ENCODE peak calls at places on chromosomes 13 and 19, in nine cellular contexts. M, T, Y, H, D, J, R, W and N are unnamed samples.

GRCh38 chr13:50635504-50635903 is 208.0 kb downstream of the DLEU7 start:
- DNase-seq in M (peak; percentile 39), T (no peak), Y (peak; percentile 83), H (no peak), D (no peak), J (no peak), R (no peak), W (no peak), N (no peak)

GRCh38 chr13:46288570-46289259 is 77.0 kb downstream of the LRRC63 start:
- DNase-seq in M (no peak), T (peak; percentile 8), Y (no peak), H (peak; percentile 24), D (no peak), J (peak; percentile 66), R (no peak), W (peak; percentile 39), N (no peak)

GRCh38 chr13:48902421-48902820 is 73.3 kb upstream of the FNDC3A start:
- DNase-seq in M (no peak), T (no peak), Y (no peak), H (no peak), D (peak; percentile 7), J (peak; percentile 37), R (no peak), W (no peak), N (no peak)

GRCh38 chr19:38023661-38024574 is 116.9 kb downstream of the SIPA1L3 start:
- DNase-seq in M (no peak), T (no peak), Y (no peak), H (no peak), D (no peak), J (no peak), R (no peak), W (no peak), N (no peak)

GRCh38 chr19:11505504-11506100 is at the start of gene ZNF653:
- DNase-seq in M (peak; percentile 94), T (peak; percentile 95), Y (peak; percentile 95), H (peak; percentile 85), D (peak; percentile 92), J (peak; percentile 99), R (peak; percentile 97), W (peak; percentile 92), N (peak; percentile 92)

GRCh38 chr13:24742294-24742693 is 21.7 kb upstream of the RNF17 start:
- DNase-seq in M (no peak), T (no peak), Y (no peak), H (peak; percentile 2), D (no peak), J (no peak), R (no peak), W (no peak), N (no peak)

GRCh38 chr13:112821340-112822055 is 131.7 kb downstream of the ATP11A start:
- DNase-seq in M (no peak), T (no peak), Y (no peak), H (no peak), D (no peak), J (no peak), R (peak; percentile 41), W (no peak), N (no peak)

GRCh38 chr13:107866007-107866665 is 349.2 kb downstream of the LIG4 start:
- DNase-seq in M (no peak), T (no peak), Y (no peak), H (peak; percentile 62), D (peak; percentile 40), J (peak; percentile 43), R (no peak), W (no peak), N (no peak)

DNA sequence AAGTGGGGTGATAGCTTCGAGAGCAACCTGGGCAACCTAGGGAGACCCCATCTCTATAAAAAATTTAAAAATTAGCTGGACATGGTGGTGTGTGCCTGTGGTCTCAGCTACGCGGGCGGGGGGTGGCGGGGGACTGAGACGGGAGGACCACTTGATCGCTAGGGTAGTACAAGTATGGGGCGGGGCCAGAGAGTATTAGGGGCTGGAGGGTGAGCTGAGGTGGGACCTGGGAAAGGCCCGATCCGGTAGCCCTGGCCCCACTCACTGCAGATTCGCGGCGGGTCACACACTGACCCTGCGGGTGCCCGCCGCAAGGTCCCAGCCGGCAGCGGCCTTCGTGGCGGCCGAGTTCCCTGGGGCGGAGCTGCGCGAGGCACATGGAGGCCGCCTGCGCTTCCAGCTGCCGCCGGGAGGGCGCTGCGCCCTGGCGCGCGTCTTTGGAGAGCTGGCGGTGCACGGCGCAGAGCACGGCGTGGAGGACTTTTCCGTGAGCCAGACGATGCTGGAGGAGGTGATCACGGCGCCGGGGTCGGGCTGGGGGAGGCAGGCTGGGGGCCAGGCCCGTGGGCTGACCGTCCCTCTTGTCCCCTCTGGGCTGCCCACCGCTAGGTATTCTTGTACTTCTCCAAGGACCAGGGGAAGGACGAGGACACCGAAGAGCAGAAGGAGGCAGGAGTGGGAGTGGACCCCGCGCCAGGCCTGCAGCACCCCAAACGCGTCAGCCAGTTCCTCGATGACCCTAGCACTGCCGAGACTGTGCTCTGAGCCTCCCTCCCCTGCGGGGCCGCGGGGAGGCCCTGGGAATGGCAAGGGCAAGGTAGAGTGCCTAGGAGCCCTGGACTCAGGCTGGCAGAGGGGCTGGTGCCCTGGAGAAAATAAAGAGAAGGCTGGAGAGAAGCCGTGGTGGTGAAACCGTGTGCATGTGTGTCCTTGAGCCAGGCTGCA is 2.0 kb upstream of the ARHGAP45 start:
- DNase-seq in M (no peak), T (peak; percentile 44), Y (no peak), H (peak; percentile 67), D (peak; percentile 77), J (peak; percentile 69), R (no peak), W (no peak), N (no peak)
- H3K4me1 ChIP-seq in M (peaks cover 38% of the 10 kb centered on the region), T (peaks cover 33% of the 10 kb centered on the region), Y (peaks cover 38% of the 10 kb centered on the region), H (no peaks in the 10 kb centered on the region), D (peaks cover 37% of the 10 kb centered on the region), J (peaks cover 18% of the 10 kb centered on the region), R (peaks cover 49% of the 10 kb centered on the region), W (peaks cover 8% of the 10 kb centered on the region), N (peaks cover 9% of the 10 kb centered on the region)

GRCh38 chr13:36819064-36819810 is at the start of gene RFXAP:
- DNase-seq in M (peak; percentile 88), T (peak; percentile 55), Y (peak; percentile 85), H (peak; percentile 73), D (peak; percentile 95), J (peak; percentile 76), R (peak; percentile 90), W (peak; percentile 78), N (peak; percentile 70)

GRCh38 chr13:36819811-36820140 is 754 bp downstream of the RFXAP start:
- DNase-seq in M (peak; percentile 10), T (no peak), Y (no peak), H (peak; percentile 48), D (peak; percentile 29), J (peak; percentile 21), R (no peak), W (no peak), N (no peak)

GRCh38 chr13:36818483-36819063 is 449 bp upstream of the RFXAP start:
- DNase-seq in M (no peak), T (no peak), Y (no peak), H (no peak), D (no peak), J (no peak), R (no peak), W (no peak), N (no peak)

GRCh38 chr13:36817996-36818395 is 1.0 kb upstream of the RFXAP start:
- DNase-seq in M (no peak), T (no peak), Y (no peak), H (no peak), D (no peak), J (no peak), R (no peak), W (no peak), N (no peak)

DNA sequence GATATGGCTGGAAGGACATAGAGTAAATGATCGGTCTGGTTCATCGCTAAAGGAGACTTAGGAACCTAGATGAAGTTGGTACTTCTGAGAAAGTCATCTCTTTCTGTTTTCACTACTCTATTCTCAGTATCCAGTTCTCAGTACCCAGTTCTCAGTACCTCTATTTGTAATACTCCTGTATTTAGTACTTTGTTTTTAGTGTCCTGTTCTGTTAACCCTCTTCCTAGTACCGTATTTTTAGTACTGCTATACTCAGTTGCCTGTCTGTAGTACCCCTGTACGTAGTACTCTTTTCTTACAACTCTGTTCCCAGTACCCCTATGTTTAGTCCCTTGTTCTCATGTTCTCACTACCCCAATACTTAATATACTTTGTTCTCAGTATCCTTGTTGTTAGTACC is 1.2 kb downstream of the RFXAP start:
- DNase-seq in M (no peak), T (no peak), Y (no peak), H (no peak), D (no peak), J (no peak), R (no peak), W (no peak), N (no peak)
- H3K4me1 ChIP-seq in M (peaks cover 27% of the 10 kb centered on the region), T (peaks cover 9% of the 10 kb centered on the region), Y (peaks cover 21% of the 10 kb centered on the region), H (peaks cover 3% of the 10 kb centered on the region), D (peaks cover 39% of the 10 kb centered on the region), J (peaks cover 21% of the 10 kb centered on the region), R (peaks cover 28% of the 10 kb centered on the region), W (no peaks in the 10 kb centered on the region), N (no peaks in the 10 kb centered on the region)

GRCh38 chr13:31733709-31734108 is 5.6 kb upstream of the RXFP2 start:
- DNase-seq in M (no peak), T (no peak), Y (no peak), H (no peak), D (no peak), J (no peak), R (no peak), W (no peak), N (no peak)

GRCh38 chr13:31733066-31733465 is 6.3 kb upstream of the RXFP2 start:
- DNase-seq in M (no peak), T (no peak), Y (no peak), H (peak; percentile 11), D (no peak), J (no peak), R (no peak), W (no peak), N (no peak)

GRCh38 chr13:31731923-31732322 is 7.4 kb upstream of the RXFP2 start:
- DNase-seq in M (no peak), T (no peak), Y (no peak), H (peak; percentile 5), D (no peak), J (no peak), R (no peak), W (no peak), N (no peak)
- H3K4me1 ChIP-seq in M (no peaks in the 10 kb centered on the region), T (no peaks in the 10 kb centered on the region), Y (no peaks in the 10 kb centered on the region), H (no peaks in the 10 kb centered on the region), D (no peaks in the 10 kb centered on the region), J (no peaks in the 10 kb centered on the region), R (no peaks in the 10 kb centered on the region), W (no peaks in the 10 kb centered on the region), N (no peaks in the 10 kb centered on the region)

GRCh38 chr13:60755380-60756163 is 358.6 kb downstream of the TDRD3 start:
- DNase-seq in M (no peak), T (no peak), Y (no peak), H (peak; percentile 2), D (no peak), J (peak; percentile 18), R (no peak), W (peak; percentile 39), N (no peak)

GRCh38 chr13:60758637-60759036 is 361.6 kb downstream of the TDRD3 start:
- DNase-seq in M (no peak), T (no peak), Y (no peak), H (no peak), D (no peak), J (no peak), R (no peak), W (no peak), N (no peak)

GRCh38 chr13:60756306-60756705 is 359.3 kb downstream of the TDRD3 start:
- DNase-seq in M (no peak), T (no peak), Y (no peak), H (peak; percentile 24), D (no peak), J (peak; percentile 8), R (no peak), W (no peak), N (no peak)

GRCh38 chr13:60759499-60759898 is 362.5 kb downstream of the TDRD3 start:
- DNase-seq in M (no peak), T (no peak), Y (no peak), H (peak; percentile 44), D (peak; percentile 46), J (peak; percentile 59), R (no peak), W (no peak), N (no peak)

DNA sequence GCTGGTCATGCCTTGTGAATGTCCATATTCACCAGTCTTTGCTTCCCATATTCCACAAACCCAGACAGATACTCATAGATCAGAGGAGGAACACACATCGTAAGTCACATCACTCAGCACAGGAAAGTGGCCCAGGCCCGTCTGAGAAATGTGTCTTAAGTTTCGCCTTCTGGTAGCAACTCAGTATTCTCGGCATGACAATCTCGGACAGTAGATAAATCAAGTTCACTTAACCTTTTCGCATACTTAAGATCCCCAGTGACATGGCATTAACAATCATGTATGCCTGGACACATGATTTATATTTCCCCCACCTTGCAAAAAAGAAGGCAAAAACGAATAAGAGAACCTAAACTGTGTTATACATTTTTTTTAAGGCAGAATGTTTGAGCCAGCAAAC is 360.5 kb downstream of the TDRD3 start:
- DNase-seq in M (no peak), T (no peak), Y (no peak), H (no peak), D (no peak), J (no peak), R (no peak), W (no peak), N (no peak)
- H3K4me1 ChIP-seq in M (peaks cover 3% of the 10 kb centered on the region), T (no peaks in the 10 kb centered on the region), Y (no peaks in the 10 kb centered on the region), H (no peaks in the 10 kb centered on the region), D (peaks cover 7% of the 10 kb centered on the region), J (peaks cover 13% of the 10 kb centered on the region), R (peaks cover 23% of the 10 kb centered on the region), W (peaks cover 2% of the 10 kb centered on the region), N (no peaks in the 10 kb centered on the region)